ENCODE peak calls at places on chromosomes 16 and 17, in six cellular contexts. P is adrenal gland, O is brain microvascular endothelial cell, A is choroid plexus epithelial cell, N is nephron progenitor cell, Z is sigmoid colon. X is an unnamed sample.

GRCh38 chr16:90032664-90033346 is 13.5 kb upstream of the DBNDD1 start:
- DNase-seq in P (no peak), O (no peak), A (peak), N (no peak), Z (no peak), X (no peak)

GRCh38 chr16:85674418-85674755 is 14.4 kb downstream of the GINS2 start:
- DNase-seq in P (no peak), O (no peak), A (no peak), N (no peak), Z (no peak), X (no peak)

GRCh38 chr17:35337364-35337763 is 36.1 kb downstream of the SLFN11 start:
- DNase-seq in P (no peak), O (no peak), A (no peak), N (no peak), Z (no peak), X (no peak)

GRCh38 chr17:34645636-34646035 is 66.3 kb downstream of the TMEM132E start:
- DNase-seq in P (no peak), O (no peak), A (no peak), N (no peak), Z (no peak), X (no peak)

GRCh38 chr17:81686614-81687013 is 2.8 kb downstream of the HGS start:
- DNase-seq in P (no peak), O (no peak), A (no peak), N (no peak), Z (no peak), X (no peak)

GRCh38 chr17:77688369-77688768 is 270.1 kb upstream of the TNRC6C start:
- DNase-seq in P (no peak), O (no peak), A (no peak), N (no peak), Z (no peak), X (no peak)

GRCh38 chr17:82232876-82233785 is 4.3 kb downstream of the SLC16A3 start:
- DNase-seq in P (no peak), O (no peak), A (no peak), N (no peak), Z (peak), X (no peak)

GRCh38 chr17:67157732-67158639 is 87.0 kb downstream of the HELZ start:
- DNase-seq in P (peak), O (peak), A (peak), N (no peak), Z (no peak), X (no peak)

GRCh38 chr16:3879258-3879886 is 1.1 kb downstream of the CREBBP start:
- DNase-seq in P (peak), O (no peak), A (peak), N (peak), Z (peak), X (peak)

GRCh38 chr17:64492481-64493109 is 4.3 kb downstream of the POLG2 start:
- DNase-seq in P (no peak), O (no peak), A (peak), N (no peak), Z (no peak), X (no peak)

GRCh38 chr17:18184143-18185007 is 747 bp downstream of the ALKBH5 start:
- DNase-seq in P (peak), O (no peak), A (peak), N (peak), Z (peak), X (peak)

GRCh38 chr17:297758-298157 is 54.8 kb downstream of the RPH3AL start:
- DNase-seq in P (no peak), O (no peak), A (no peak), N (no peak), Z (peak), X (no peak)

GRCh38 chr17:80868022-80868609 is 123.5 kb upstream of the CHMP6 start:
- DNase-seq in P (no peak), O (no peak), A (no peak), N (no peak), Z (peak), X (no peak)

GRCh38 chr17:72123964-72124791 is 3.4 kb downstream of the SOX9 start:
- DNase-seq in P (no peak), O (no peak), A (no peak), N (no peak), Z (no peak), X (peak)

GRCh38 chr16:63129411-63130125 is 1093.3 kb upstream of the CDH8 start:
- DNase-seq in P (no peak), O (no peak), A (no peak), N (no peak), Z (no peak), X (no peak)

DNA sequence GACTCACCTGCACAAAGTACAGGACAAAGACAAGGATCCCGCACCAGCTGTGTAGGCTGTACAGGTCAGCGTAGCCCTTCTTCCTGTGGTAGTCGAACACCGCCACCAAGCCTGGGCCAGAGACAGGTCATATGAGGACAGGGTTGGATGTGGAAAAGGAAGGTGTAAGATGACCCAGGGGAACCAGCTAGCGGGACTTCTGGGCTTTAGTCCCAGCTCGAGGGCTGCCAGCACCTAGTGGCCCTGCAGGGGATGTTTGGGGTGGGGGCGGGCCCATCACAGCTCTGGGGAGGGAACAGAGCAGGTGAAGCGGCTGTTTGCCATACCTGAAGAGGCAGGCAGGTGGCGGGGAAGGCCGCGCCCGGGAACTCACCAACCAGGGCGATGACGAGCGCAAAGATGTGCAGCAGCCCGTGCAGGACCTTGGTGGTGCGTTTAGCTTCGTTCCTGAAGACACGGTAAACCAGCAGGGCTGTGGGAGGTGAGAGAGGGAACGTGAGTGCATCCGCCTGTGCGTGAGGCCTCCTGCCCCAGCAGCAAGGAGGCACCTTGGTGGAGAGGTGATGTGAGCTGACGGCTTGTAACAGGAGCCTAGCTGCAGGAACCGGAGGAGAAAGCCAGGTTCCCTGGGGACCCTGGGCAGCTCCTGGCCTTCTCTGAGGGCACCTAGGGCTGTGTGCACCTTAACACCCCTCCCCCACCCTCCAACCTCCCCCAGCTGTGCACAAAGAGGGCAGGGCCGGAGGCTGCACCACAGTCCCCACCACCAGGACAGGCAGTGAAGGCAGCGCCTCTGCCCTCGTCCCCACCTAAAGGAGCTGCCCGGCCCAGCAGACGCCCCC is 10.2 kb downstream of the CYB561 start:
- DNase-seq in P (peak), O (no peak), A (no peak), N (no peak), Z (no peak), X (no peak)
- TF ChIP-seq CTCF in P (no peak), O (no peak), A (no peak), N (no peak), Z (no peak), X (no peak)

GRCh38 chr17:76056882-76057281 is 15.4 kb downstream of the SRP68 start:
- DNase-seq in P (no peak), O (no peak), A (no peak), N (no peak), Z (no peak), X (no peak)
- TF ChIP-seq CTCF in P (no peak), O (no peak), A (no peak), N (no peak), Z (no peak), X (no peak)

GRCh38 chr17:73936908-73937627 is 266.4 kb upstream of the RPL38 start:
- DNase-seq in P (no peak), O (no peak), A (no peak), N (no peak), Z (no peak), X (no peak)
- TF ChIP-seq CTCF in P (no peak), O (no peak), A (no peak), N (no peak), Z (no peak), X (no peak)

GRCh38 chr17:55772086-55772485 is 21.2 kb downstream of the PCTP start:
- DNase-seq in P (no peak), O (no peak), A (no peak), N (no peak), Z (no peak), X (no peak)
- TF ChIP-seq CTCF in P (no peak), O (no peak), A (peak), N (no peak), Z (no peak), X (peak)

GRCh38 chr16:67339453-67339852 is 12.8 kb downstream of the LRRC36 start:
- DNase-seq in P (no peak), O (no peak), A (peak), N (no peak), Z (no peak), X (no peak)
- TF ChIP-seq CTCF in P (no peak), O (peak), A (peak), N (no peak), Z (no peak), X (no peak)

GRCh38 chr17:7710341-7710740 is 5.3 kb downstream of the EFNB3 start:
- DNase-seq in P (no peak), O (no peak), A (no peak), N (no peak), Z (no peak), X (no peak)

GRCh38 chr17:7713782-7714181 is 3.8 kb upstream of the DNAH2 start:
- DNase-seq in P (no peak), O (no peak), A (no peak), N (no peak), Z (no peak), X (no peak)

GRCh38 chr17:7712111-7712771 is 5.3 kb upstream of the DNAH2 start:
- DNase-seq in P (no peak), O (no peak), A (peak), N (peak), Z (no peak), X (peak)

GRCh38 chr17:7709031-7709430 is 4.0 kb downstream of the EFNB3 start:
- DNase-seq in P (no peak), O (no peak), A (no peak), N (no peak), Z (no peak), X (no peak)

GRCh38 chr17:7711356-7711755 is 6.2 kb upstream of the DNAH2 start:
- DNase-seq in P (no peak), O (no peak), A (no peak), N (no peak), Z (no peak), X (no peak)
- TF ChIP-seq CTCF in P (no peak), O (peak), A (peak), N (peak), Z (no peak), X (peak)

GRCh38 chr16:88755745-88756443 is 29.1 kb downstream of the PIEZO1 start:
- DNase-seq in P (no peak), O (no peak), A (no peak), N (no peak), Z (no peak), X (no peak)

GRCh38 chr16:88753600-88753999 is 31.4 kb downstream of the PIEZO1 start:
- DNase-seq in P (no peak), O (no peak), A (no peak), N (no peak), Z (no peak), X (no peak)

GRCh38 chr16:88754109-88754911 is 30.7 kb downstream of the PIEZO1 start:
- DNase-seq in P (no peak), O (no peak), A (no peak), N (no peak), Z (no peak), X (no peak)

GRCh38 chr16:88753191-88753590 is 31.8 kb downstream of the PIEZO1 start:
- DNase-seq in P (no peak), O (no peak), A (no peak), N (no peak), Z (no peak), X (no peak)

DNA sequence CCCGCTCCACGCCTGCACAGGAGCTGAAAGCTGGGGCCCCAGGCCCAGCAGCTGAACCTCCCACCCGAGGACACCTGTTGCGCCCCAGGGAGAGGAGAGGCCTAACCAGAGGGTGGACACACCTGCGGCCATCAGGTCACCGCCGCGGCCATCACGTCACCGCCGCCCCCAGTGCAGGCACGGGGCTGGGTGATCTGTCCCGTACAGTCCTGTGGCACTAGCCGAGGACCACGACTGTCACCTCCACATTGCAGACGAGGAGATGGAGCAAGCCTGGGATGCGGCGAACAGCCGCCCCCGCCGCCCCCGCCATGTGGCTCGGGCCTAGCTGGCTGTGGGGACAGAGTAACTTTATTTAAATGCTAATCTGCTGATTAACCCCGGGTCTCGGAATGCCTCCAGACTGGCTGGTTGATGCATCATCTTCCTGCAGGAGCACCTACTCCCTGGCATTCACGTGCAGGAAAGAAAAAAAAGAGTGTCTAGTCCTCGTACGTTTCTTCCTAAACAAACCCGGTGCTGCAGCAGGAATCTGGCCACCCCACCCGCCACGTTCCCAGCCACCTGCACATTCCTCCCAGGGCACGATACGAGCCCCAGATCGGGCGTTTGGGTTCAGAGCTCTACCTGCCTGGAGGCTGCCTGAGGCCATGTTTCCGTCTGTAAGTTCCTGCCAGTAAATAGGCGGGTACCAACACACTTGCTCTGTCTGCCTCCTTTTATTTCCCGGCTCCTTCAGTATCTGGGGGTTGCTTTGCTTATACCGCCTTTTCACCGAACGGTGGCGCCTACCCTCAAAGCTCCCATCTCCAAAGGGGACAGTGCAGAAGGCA is 29.9 kb downstream of the PIEZO1 start:
- DNase-seq in P (no peak), O (no peak), A (peak), N (peak), Z (no peak), X (no peak)
- TF ChIP-seq CTCF in P (peak), O (peak), A (peak), N (peak), Z (no peak), X (peak)

X was measured in glutamatergic neuron.